ENCODE peak calls at places on chromosomes 13 and 19, in eight cellular contexts. U is effector memory CD4-positive, alpha-beta T cell; V is BJ; Z is fibroblast of lung; S is OCI-LY7; Y is tibial nerve; L is IMR-90; E is transverse colon. W is an unnamed sample.
A peak's percentile ranks its signal among the peaks of the same experiment; 100 is the strongest.

GRCh38 chr19:46849610-46850009 is 1.0 kb downstream of the AP2S1 start:
- DNase-seq in U (no peak), V (no peak), Z (no peak), S (no peak), Y (no peak), L (no peak), E (no peak), W (no peak)

GRCh38 chr19:58033741-58034475 is at the start of gene ZSCAN1:
- DNase-seq in U (no peak), V (no peak), Z (peak; percentile 86), S (no peak), Y (peak; percentile 38), L (peak; percentile 41), E (peak; percentile 66), W (no peak)

GRCh38 chr13:106497079-106497478 is 38.4 kb downstream of the EFNB2 start:
- DNase-seq in U (no peak), V (no peak), Z (no peak), S (no peak), Y (no peak), L (no peak), E (no peak), W (no peak)

GRCh38 chr13:78137404-78138142 is 218.9 kb upstream of the EDNRB start:
- DNase-seq in U (no peak), V (no peak), Z (peak; percentile 78), S (peak; percentile 51), Y (peak; percentile 27), L (peak; percentile 72), E (no peak), W (peak; percentile 76)

GRCh38 chr13:94020426-94020825 is 459.1 kb downstream of the DCT start:
- DNase-seq in U (no peak), V (no peak), Z (no peak), S (no peak), Y (no peak), L (no peak), E (no peak), W (no peak)

GRCh38 chr13:34223984-34224383 is 406.0 kb downstream of the RFC3 start:
- DNase-seq in U (no peak), V (no peak), Z (no peak), S (no peak), Y (no peak), L (peak; percentile 0), E (no peak), W (no peak)

GRCh38 chr13:112350300-112350699 is 25.9 kb upstream of the SPACA7 start:
- DNase-seq in U (no peak), V (no peak), Z (no peak), S (no peak), Y (no peak), L (no peak), E (no peak), W (no peak)

GRCh38 chr19:48874309-48875135 is 2.3 kb downstream of the PPP1R15A start:
- DNase-seq in U (peak; percentile 36), V (no peak), Z (no peak), S (no peak), Y (peak; percentile 31), L (peak; percentile 80), E (peak; percentile 45), W (no peak)

GRCh38 chr19:10861118-10861651 is 10.2 kb upstream of the CARM1 start:
- DNase-seq in U (peak; percentile 9), V (no peak), Z (no peak), S (peak; percentile 67), Y (no peak), L (no peak), E (peak; percentile 45), W (no peak)

GRCh38 chr19:46355234-46355990 is 8.5 kb downstream of the PPP5C start:
- DNase-seq in U (no peak), V (no peak), Z (no peak), S (no peak), Y (no peak), L (no peak), E (no peak), W (peak; percentile 74)

GRCh38 chr19:39543477-39543857 is 3.5 kb upstream of the EID2 start:
- DNase-seq in U (no peak), V (no peak), Z (no peak), S (no peak), Y (no peak), L (no peak), E (no peak), W (no peak)

GRCh38 chr19:44003461-44004134 is 841 bp downstream of the ZNF230 start:
- DNase-seq in U (no peak), V (no peak), Z (no peak), S (peak; percentile 19), Y (no peak), L (no peak), E (peak; percentile 8), W (no peak)

GRCh38 chr19:9906475-9907087 is 29.7 kb downstream of the OLFM2 start:
- DNase-seq in U (no peak), V (no peak), Z (peak; percentile 10), S (no peak), Y (no peak), L (no peak), E (no peak), W (no peak)

GRCh38 chr13:62537593-62537992 is 1121.9 kb upstream of the PCDH20 start:
- DNase-seq in U (no peak), V (no peak), Z (peak; percentile 4), S (no peak), Y (no peak), L (no peak), E (no peak), W (no peak)

GRCh38 chr13:111872475-111873150 is 194.3 kb upstream of the SOX1 start:
- DNase-seq in U (no peak), V (no peak), Z (no peak), S (no peak), Y (no peak), L (no peak), E (no peak), W (no peak)

GRCh38 chr13:36428083-36428482 is 4.2 kb upstream of the CCNA1 start:
- DNase-seq in U (no peak), V (no peak), Z (no peak), S (no peak), Y (no peak), L (no peak), E (no peak), W (no peak)

GRCh38 chr13:103203750-103204330 is 137.6 kb upstream of the SLC10A2 start:
- DNase-seq in U (no peak), V (no peak), Z (no peak), S (no peak), Y (no peak), L (no peak), E (no peak), W (no peak)

GRCh38 chr13:80577285-80577684 is 236.4 kb upstream of the SPRY2 start:
- DNase-seq in U (no peak), V (no peak), Z (no peak), S (no peak), Y (no peak), L (no peak), E (no peak), W (no peak)

GRCh38 chr13:98225036-98225940 is 48.2 kb upstream of the RNF113B start:
- DNase-seq in U (no peak), V (no peak), Z (no peak), S (no peak), Y (no peak), L (no peak), E (no peak), W (no peak)

GRCh38 chr13:85095887-85096286 is 703.3 kb downstream of the SLITRK6 start:
- DNase-seq in U (no peak), V (no peak), Z (no peak), S (no peak), Y (no peak), L (no peak), E (no peak), W (no peak)

GRCh38 chr13:24261566-24261965 is 47.8 kb upstream of the C1QTNF9 start:
- DNase-seq in U (peak; percentile 25), V (no peak), Z (no peak), S (no peak), Y (no peak), L (no peak), E (no peak), W (no peak)

GRCh38 chr19:58330458-58330857 is 3.7 kb downstream of the ZSCAN22 start:
- DNase-seq in U (no peak), V (no peak), Z (peak; percentile 83), S (no peak), Y (no peak), L (peak; percentile 76), E (no peak), W (no peak)

GRCh38 chr19:12495002-12495802 is 10.6 kb upstream of the ZNF709 start:
- DNase-seq in U (peak; percentile 83), V (peak; percentile 62), Z (peak; percentile 75), S (peak; percentile 96), Y (peak; percentile 91), L (peak; percentile 79), E (peak; percentile 97), W (peak; percentile 96)

GRCh38 chr19:12496480-12496879 is 11.9 kb upstream of the ZNF709 start:
- DNase-seq in U (no peak), V (no peak), Z (no peak), S (no peak), Y (no peak), L (no peak), E (no peak), W (no peak)

GRCh38 chr19:12497032-12497431 is 12.4 kb upstream of the ZNF709 start:
- DNase-seq in U (no peak), V (no peak), Z (no peak), S (no peak), Y (no peak), L (no peak), E (no peak), W (no peak)

GRCh38 chr19:12494260-12494860 is 9.7 kb upstream of the ZNF709 start:
- DNase-seq in U (no peak), V (no peak), Z (no peak), S (peak; percentile 27), Y (no peak), L (no peak), E (no peak), W (no peak)
- H3K4me3 ChIP-seq in U (peak overlapping the region; percentile 65), V (no peak overlapping the region), Z (peak overlapping the region; percentile 77), S (peak overlapping the region; percentile 70), Y (no peak overlapping the region), L (no peak overlapping the region), E (peak overlapping the region; percentile 53), W (no peak overlapping the region)

GRCh38 chr19:6334490-6335285 is 1.3 kb upstream of the ACER1 start:
- DNase-seq in U (no peak), V (no peak), Z (no peak), S (no peak), Y (no peak), L (no peak), E (no peak), W (no peak)
- H3K4me3 ChIP-seq in U (no peak overlapping the region), V (no peak overlapping the region), Z (no peak overlapping the region), S (no peak overlapping the region), Y (no peak overlapping the region), L (no peak overlapping the region), E (no peak overlapping the region), W (no peak overlapping the region)

DNA sequence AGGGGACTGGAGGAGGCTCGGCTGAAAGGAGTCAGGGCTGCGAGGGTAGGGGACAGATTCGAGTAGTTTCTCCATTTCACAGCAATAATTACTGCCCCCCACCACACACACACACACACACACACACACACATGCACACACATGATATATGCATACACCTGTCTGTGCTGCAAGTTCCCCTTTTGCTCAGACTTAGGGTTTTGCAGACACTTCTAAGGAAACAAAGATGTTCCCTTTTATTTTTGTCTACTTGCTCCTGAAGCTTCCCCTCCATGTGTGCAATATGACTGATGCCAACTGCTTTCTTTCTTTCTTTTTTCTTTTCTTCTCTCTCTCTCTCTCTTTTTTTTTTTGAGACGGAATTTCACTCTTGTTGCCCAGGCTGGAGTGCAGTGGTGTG is 13.4 kb downstream of the MBD3L2B start:
- DNase-seq in U (no peak), V (no peak), Z (no peak), S (peak; percentile 10), Y (no peak), L (no peak), E (no peak), W (no peak)
- H3K4me3 ChIP-seq in U (no peak overlapping the region), V (no peak overlapping the region), Z (no peak overlapping the region), S (no peak overlapping the region), Y (no peak overlapping the region), L (no peak overlapping the region), E (no peak overlapping the region), W (no peak overlapping the region)

GRCh38 chr19:5963855-5964254 is 14.1 kb downstream of the RANBP3 start:
- DNase-seq in U (no peak), V (no peak), Z (no peak), S (no peak), Y (no peak), L (no peak), E (no peak), W (no peak)
- H3K4me3 ChIP-seq in U (no peak overlapping the region), V (no peak overlapping the region), Z (no peak overlapping the region), S (no peak overlapping the region), Y (no peak overlapping the region), L (no peak overlapping the region), E (no peak overlapping the region), W (no peak overlapping the region)